ENCODE peak calls at places on chromosome 4, in eight cellular contexts. A is heart right ventricle; D is CD8-positive, alpha-beta T cell; V is heart left ventricle; H is CD4-positive, alpha-beta memory T cell; T is SJSA1; X is mucosa of descending colon; F is adipocyte. R is an unnamed sample. For H3K4me1, the result is how much of the 10 kb centered on the place peaks cover.

GRCh38 chr4:145278341-145279121 is 98.1 kb upstream of the OTUD4 start:
- DNase-seq in A (no peak), D (no peak), V (no peak), H (no peak), T (peak), X (no peak), F (peak), R (no peak)

GRCh38 chr4:3290889-3291321 is 1.9 kb upstream of the RGS12 start:
- DNase-seq in A (no peak), D (no peak), V (no peak), H (no peak), T (no peak), X (no peak), F (no peak), R (no peak)

GRCh38 chr4:2818351-2818939 is 25.2 kb upstream of the ADD1 start:
- DNase-seq in A (no peak), D (no peak), V (peak), H (no peak), T (no peak), X (peak), F (peak), R (no peak)

GRCh38 chr4:23999714-24000113 is 109.9 kb upstream of the PPARGC1A start:
- DNase-seq in A (no peak), D (no peak), V (no peak), H (no peak), T (no peak), X (no peak), F (no peak), R (no peak)

GRCh38 chr4:3386486-3386885 is 55.3 kb upstream of the HGFAC start:
- DNase-seq in A (no peak), D (no peak), V (no peak), H (no peak), T (peak), X (no peak), F (no peak), R (no peak)

GRCh38 chr4:11455201-11455835 is 26.6 kb upstream of the HS3ST1 start:
- DNase-seq in A (no peak), D (no peak), V (no peak), H (no peak), T (no peak), X (no peak), F (no peak), R (no peak)

GRCh38 chr4:188328966-188329365 is 189.7 kb downstream of the TRIML1 start:
- DNase-seq in A (no peak), D (no peak), V (no peak), H (no peak), T (no peak), X (no peak), F (no peak), R (no peak)

GRCh38 chr4:8185280-8185679 is 13.8 kb upstream of the SH3TC1 start:
- DNase-seq in A (no peak), D (no peak), V (no peak), H (no peak), T (peak), X (no peak), F (peak), R (no peak)

GRCh38 chr4:165439981-165440380 is 61.2 kb downstream of the CPE start:
- DNase-seq in A (no peak), D (no peak), V (no peak), H (no peak), T (no peak), X (no peak), F (peak), R (no peak)

GRCh38 chr4:114998316-114998715 is 115.1 kb downstream of the NDST4 start:
- DNase-seq in A (no peak), D (no peak), V (no peak), H (no peak), T (no peak), X (no peak), F (peak), R (no peak)

DNA sequence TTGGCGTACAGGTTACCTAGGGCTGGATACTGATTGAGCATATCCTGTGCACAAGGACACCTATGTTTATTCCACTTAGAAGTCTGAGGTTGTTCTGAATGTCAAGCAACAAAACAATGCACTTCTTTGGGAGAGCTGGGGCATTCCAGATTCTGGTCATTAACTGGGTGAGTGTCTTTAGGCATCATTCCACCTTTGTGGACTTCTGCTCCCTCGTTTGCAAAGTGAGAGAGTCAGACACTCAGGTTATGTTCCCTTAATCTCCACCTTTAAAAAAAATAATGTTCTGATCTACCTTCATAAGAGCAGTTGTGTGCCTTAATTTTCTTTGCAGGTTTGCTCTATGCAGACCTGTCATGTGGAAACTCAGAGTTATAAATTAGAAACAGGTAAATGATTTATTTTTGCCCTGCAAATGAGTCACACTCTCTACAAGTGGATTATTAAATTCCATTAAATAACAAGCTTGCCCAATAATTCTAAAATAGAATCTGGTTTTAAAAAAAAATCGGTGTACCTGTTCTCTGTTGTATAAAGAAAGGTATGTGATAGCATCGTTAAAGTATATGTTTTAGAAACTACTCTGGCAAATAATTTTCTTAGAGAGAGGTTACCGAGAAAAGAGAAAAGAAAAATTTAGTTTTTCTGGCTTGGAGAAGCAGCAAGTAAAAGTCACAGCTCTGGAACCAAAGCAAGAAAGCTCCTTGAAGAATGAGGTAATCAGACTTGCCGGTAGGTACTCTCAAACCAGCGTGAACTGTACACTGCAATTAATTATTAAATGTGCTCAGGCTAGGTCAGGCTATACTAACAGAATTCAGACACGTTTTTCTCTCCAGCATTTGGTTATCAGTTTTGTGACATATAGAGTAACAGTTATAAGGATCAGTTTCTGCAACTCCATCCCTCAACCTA is 93.2 kb downstream of the SORBS2 start:
- DNase-seq in A (no peak), D (no peak), V (no peak), H (no peak), T (no peak), X (no peak), F (no peak), R (no peak)
- H3K4me1 ChIP-seq in A (half or more), D (under half), V (half or more), H (under half), T (under half), X (under half), F (under half), R (under half)

GRCh38 chr4:5720980-5721379 is 10.0 kb downstream of the EVC start:
- DNase-seq in A (no peak), D (no peak), V (no peak), H (no peak), T (no peak), X (no peak), F (no peak), R (no peak)

GRCh38 chr4:5724377-5724776 is 13.4 kb downstream of the EVC start:
- DNase-seq in A (no peak), D (no peak), V (no peak), H (no peak), T (no peak), X (no peak), F (no peak), R (no peak)

GRCh38 chr4:5721923-5722322 is 10.9 kb downstream of the EVC start:
- DNase-seq in A (no peak), D (no peak), V (no peak), H (no peak), T (no peak), X (no peak), F (no peak), R (no peak)

GRCh38 chr4:5720157-5720850 is 9.3 kb downstream of the EVC start:
- DNase-seq in A (no peak), D (no peak), V (no peak), H (no peak), T (no peak), X (no peak), F (no peak), R (no peak)

DNA sequence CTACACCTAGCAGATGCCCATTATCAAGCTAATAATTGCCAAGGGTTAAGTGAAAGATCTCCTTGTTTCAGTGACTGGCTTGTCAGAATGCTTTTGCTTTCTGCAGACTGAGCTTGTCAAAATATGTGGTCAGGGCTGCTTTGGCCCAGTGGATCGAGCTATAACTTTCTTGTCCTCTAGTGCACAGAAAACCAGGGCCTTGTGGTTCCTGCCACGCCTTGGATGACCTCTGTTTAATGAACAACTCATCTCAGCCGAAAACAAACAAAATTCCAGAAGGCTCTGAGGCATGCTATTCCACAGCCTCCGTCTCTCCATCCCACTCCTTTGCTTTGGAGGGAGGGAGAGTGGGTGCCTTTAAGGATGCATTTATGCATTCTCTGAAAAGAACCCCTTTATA is 11.3 kb downstream of the EVC start:
- DNase-seq in A (no peak), D (no peak), V (no peak), H (no peak), T (peak), X (no peak), F (peak), R (no peak)
- H3K4me3 ChIP-seq in A (no peak), D (no peak), V (no peak), H (no peak), T (no peak), X (no peak), F (no peak), R (no peak)

GRCh38 chr4:94530073-94530472 is 78.3 kb downstream of the PDLIM5 start:
- DNase-seq in A (no peak), D (no peak), V (no peak), H (no peak), T (no peak), X (no peak), F (no peak), R (no peak)
- H3K4me1 ChIP-seq in A (half or more), D (under half), V (half or more), H (under half), T (under half), X (under half), F (under half), R (under half)

DNA sequence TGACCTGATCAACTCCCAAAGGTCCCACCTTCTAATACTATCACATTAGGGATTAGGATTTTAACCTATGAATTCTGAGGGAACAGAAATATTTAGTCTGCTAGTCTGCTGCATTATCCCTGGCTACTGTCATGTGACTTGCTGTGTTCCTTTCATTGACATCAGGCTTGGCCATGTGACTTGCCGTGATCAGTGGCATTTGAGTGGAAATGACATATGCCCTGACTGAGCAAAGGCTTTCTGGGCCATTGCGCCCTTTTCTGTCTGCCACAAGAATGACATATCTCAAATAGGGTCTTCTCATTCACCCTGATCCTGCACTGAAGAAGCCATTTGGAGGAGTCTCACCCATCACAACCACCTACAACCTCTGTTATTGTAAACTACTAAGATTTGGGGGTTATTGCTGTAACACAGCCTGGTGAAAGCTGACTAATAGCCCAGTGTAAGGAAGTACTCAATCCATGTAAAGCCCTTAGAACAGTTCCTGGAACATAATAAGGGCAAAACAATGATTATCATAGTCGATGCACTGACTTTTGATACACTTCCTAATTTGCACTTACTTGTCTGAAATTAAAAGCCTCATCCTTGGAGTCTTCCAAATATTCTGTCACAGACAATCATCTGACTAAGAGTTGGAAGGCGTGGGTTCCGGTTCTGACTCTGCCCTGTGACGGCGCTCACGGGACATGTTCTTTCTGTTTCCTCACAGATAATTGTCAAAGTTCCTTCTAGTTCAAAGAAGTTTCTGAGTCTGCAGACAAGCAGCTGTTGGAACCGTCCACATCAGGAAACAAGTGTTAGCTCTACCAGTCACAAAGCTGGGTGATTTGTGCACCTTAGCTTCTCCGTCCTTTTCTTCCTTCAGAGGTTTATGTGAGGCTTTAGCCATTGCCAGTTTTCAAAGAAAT is 33.2 kb upstream of the RASGEF1B start:
- DNase-seq in A (peak), D (peak), V (peak), H (peak), T (no peak), X (peak), F (no peak), R (peak)
- H3K4me3 ChIP-seq in A (peak), D (no peak), V (peak), H (no peak), T (no peak), X (no peak), F (peak), R (peak)

GRCh38 chr4:181166742-181167399 is 1076.3 kb upstream of the TENM3 start:
- DNase-seq in A (no peak), D (no peak), V (no peak), H (no peak), T (no peak), X (no peak), F (no peak), R (no peak)

GRCh38 chr4:181162266-181163063 is 1080.7 kb upstream of the TENM3 start:
- DNase-seq in A (no peak), D (no peak), V (no peak), H (no peak), T (no peak), X (no peak), F (no peak), R (no peak)

GRCh38 chr4:181168406-181168805 is 1074.8 kb upstream of the TENM3 start:
- DNase-seq in A (no peak), D (no peak), V (no peak), H (no peak), T (no peak), X (no peak), F (no peak), R (no peak)
- H3K4me1 ChIP-seq in A (under half), D (under half), V (under half), H (under half), T (under half), X (under half), F (under half), R (under half)

DNA sequence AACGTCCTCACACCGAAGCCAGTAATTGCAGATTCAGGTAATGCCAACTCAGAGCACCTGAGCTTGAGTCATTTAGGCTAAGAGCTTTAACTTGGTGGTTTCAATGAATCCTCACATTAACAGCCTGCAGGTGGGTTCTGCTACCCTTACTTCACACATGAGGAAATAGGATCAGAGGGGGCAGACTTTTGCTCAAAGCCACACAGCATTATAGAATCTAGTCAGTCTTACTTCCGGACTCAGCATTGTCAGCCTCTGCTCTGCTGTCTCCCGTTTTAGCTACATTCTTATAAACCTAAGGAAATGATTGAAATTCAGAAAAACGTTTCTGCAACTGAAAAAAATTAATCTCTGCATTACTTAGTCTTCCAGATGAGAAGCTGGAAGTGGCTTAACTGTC is 6.0 kb downstream of the C4orf50 start:
- DNase-seq in A (no peak), D (no peak), V (no peak), H (no peak), T (no peak), X (no peak), F (no peak), R (no peak)
- H3K4me3 ChIP-seq in A (no peak), D (no peak), V (no peak), H (no peak), T (no peak), X (no peak), F (no peak), R (no peak)

DNA sequence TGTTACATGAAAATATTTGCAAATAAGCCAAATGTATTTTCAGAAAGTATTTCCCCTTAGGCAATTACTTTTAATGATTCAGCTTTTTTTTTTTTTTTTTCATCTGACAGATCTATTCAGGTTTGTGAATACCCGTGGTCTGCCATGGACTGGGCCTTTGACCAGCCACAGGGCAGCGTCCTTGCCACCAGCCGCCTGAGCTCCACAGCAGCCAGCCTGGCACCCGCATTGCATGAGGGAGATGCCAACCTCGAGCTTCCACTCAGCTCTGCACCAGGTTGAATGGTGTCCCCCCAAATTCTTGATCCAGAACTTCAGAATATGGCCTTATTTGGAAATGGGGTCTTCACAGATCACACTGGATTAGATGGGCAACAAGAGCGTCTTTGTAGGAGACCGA is 14.6 kb downstream of the TMEM271 start:
- DNase-seq in A (no peak), D (no peak), V (no peak), H (no peak), T (no peak), X (no peak), F (no peak), R (no peak)
- H3K4me1 ChIP-seq in A (under half), D (under half), V (under half), H (under half), T (under half), X (under half), F (under half), R (under half)

DNA sequence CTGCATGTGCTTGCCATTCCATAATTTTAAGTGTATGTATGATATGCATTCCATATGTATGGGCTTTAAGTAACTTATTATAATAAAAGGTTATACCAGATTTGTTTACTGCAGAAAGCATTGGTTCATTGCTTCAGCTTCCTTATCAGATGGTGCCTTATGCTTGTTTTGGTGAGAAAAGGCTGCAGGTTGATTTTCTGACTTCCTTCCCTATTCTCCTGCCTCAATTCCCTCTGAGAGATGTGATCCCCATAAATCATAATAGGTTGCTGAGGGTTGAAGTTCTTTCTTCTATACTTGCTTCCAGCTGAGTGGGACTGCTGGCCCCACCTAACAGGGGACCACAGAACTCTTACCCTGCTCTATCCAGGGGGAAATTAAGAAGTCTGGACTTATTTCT is 10.2 kb upstream of the CEP135 start:
- DNase-seq in A (no peak), D (no peak), V (no peak), H (no peak), T (no peak), X (no peak), F (no peak), R (no peak)
- H3K4me3 ChIP-seq in A (no peak), D (no peak), V (no peak), H (no peak), T (no peak), X (no peak), F (no peak), R (no peak)

GRCh38 chr4:186687263-186687662 is 36.4 kb downstream of the FAT1 start:
- DNase-seq in A (no peak), D (no peak), V (no peak), H (no peak), T (no peak), X (no peak), F (no peak), R (no peak)
- H3K4me1 ChIP-seq in A (under half), D (under half), V (under half), H (under half), T (under half), X (under half), F (under half), R (under half)

R was measured in effector memory CD4-positive, alpha-beta T cell.